ENCODE peak calls at places on chromosomes 5 and 9, in six cellular contexts. L is cardiac muscle cell, J is pancreas, X is natural killer cell, W is stomach, M is SK-N-SH. O is an unnamed sample.

GRCh38 chr5:179572386-179572785 is 22.0 kb downstream of the RUFY1 start:
- DNase-seq in L (no peak), J (peak; percentile 7), X (no peak), W (no peak), M (no peak), O (no peak)

GRCh38 chr5:113678924-113679575 is 165.6 kb downstream of the YTHDC2 start:
- DNase-seq in L (peak; percentile 66), J (no peak), X (no peak), W (no peak), M (peak; percentile 39), O (peak; percentile 20)

GRCh38 chr5:151758430-151759241 is at the start of gene ATOX1:
- DNase-seq in L (peak; percentile 93), J (peak; percentile 97), X (peak; percentile 92), W (peak; percentile 94), M (peak; percentile 100), O (peak; percentile 97)

GRCh38 chr5:168315991-168316578 is 24.6 kb downstream of the WWC1 start:
- DNase-seq in L (no peak), J (peak; percentile 65), X (no peak), W (peak; percentile 87), M (no peak), O (no peak)

GRCh38 chr5:14281746-14282181 is 138.6 kb downstream of the TRIO start:
- DNase-seq in L (no peak), J (no peak), X (no peak), W (no peak), M (no peak), O (no peak)

GRCh38 chr9:127705577-127706215 is 1.1 kb upstream of the CFAP157 start:
- DNase-seq in L (no peak), J (no peak), X (no peak), W (no peak), M (peak; percentile 62), O (no peak)

GRCh38 chr5:147290261-147290660 is 55.4 kb downstream of the STK32A start:
- DNase-seq in L (no peak), J (no peak), X (no peak), W (no peak), M (no peak), O (no peak)

GRCh38 chr5:85278193-85278592 is 893.5 kb upstream of the EDIL3 start:
- DNase-seq in L (no peak), J (no peak), X (no peak), W (no peak), M (no peak), O (no peak)

GRCh38 chr9:106287108-106287631 is 575.8 kb upstream of the ZNF462 start:
- DNase-seq in L (peak; percentile 18), J (no peak), X (no peak), W (peak; percentile 32), M (peak; percentile 41), O (no peak)

GRCh38 chr5:84564311-84564710 is 179.6 kb upstream of the EDIL3 start:
- DNase-seq in L (peak; percentile 1), J (no peak), X (no peak), W (no peak), M (no peak), O (no peak)

GRCh38 chr9:77819672-77820071 is 171.6 kb upstream of the GNA14 start:
- DNase-seq in L (peak; percentile 61), J (no peak), X (no peak), W (no peak), M (no peak), O (no peak)
- TF ChIP-seq CTCF in L (peak; percentile 3), J (no peak), X (no peak), W (no peak), M (no peak), O (no peak)

GRCh38 chr9:93815677-93816076 is 139.5 kb downstream of the BARX1 start:
- DNase-seq in L (no peak), J (no peak), X (no peak), W (no peak), M (peak; percentile 2), O (no peak)

GRCh38 chr9:93813221-93813620 is 141.9 kb downstream of the BARX1 start:
- DNase-seq in L (no peak), J (no peak), X (no peak), W (no peak), M (peak; percentile 8), O (no peak)

GRCh38 chr9:93813687-93814560 is 141.2 kb downstream of the BARX1 start:
- DNase-seq in L (no peak), J (peak; percentile 32), X (peak; percentile 8), W (no peak), M (peak; percentile 3), O (no peak)

GRCh38 chr9:93815135-93815534 is 140.0 kb downstream of the BARX1 start:
- DNase-seq in L (no peak), J (no peak), X (no peak), W (no peak), M (peak; percentile 2), O (no peak)

DNA sequence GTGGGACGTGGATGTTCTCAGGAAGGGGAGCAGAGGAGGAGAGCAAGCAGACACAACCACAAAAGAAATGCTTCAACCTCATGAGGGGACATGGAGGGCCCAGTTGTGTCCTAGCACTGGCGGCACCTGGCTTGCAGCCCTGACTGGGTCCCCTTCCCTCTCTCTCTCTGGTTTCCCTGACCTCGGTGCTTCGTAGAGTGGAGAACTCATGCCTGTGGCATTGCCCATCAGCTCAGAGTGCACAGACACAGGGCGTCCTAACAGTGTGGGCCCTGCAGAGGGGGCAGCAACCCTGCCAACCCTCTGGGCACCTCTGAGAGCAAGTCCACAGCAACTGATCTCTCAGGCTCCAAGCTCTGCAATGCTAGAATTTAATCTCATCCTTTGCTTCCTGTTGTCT is 140.6 kb downstream of the BARX1 start:
- DNase-seq in L (no peak), J (peak; percentile 45), X (no peak), W (no peak), M (peak; percentile 38), O (no peak)
- TF ChIP-seq CTCF in L (no peak), J (no peak), X (no peak), W (no peak), M (no peak), O (no peak)

GRCh38 chr9:2991292-2991691 is 147.4 kb upstream of the PUM3 start:
- DNase-seq in L (no peak), J (no peak), X (no peak), W (no peak), M (no peak), O (no peak)
- TF ChIP-seq CTCF in L (no peak), J (no peak), X (no peak), W (no peak), M (no peak), O (peak; percentile 8)

DNA sequence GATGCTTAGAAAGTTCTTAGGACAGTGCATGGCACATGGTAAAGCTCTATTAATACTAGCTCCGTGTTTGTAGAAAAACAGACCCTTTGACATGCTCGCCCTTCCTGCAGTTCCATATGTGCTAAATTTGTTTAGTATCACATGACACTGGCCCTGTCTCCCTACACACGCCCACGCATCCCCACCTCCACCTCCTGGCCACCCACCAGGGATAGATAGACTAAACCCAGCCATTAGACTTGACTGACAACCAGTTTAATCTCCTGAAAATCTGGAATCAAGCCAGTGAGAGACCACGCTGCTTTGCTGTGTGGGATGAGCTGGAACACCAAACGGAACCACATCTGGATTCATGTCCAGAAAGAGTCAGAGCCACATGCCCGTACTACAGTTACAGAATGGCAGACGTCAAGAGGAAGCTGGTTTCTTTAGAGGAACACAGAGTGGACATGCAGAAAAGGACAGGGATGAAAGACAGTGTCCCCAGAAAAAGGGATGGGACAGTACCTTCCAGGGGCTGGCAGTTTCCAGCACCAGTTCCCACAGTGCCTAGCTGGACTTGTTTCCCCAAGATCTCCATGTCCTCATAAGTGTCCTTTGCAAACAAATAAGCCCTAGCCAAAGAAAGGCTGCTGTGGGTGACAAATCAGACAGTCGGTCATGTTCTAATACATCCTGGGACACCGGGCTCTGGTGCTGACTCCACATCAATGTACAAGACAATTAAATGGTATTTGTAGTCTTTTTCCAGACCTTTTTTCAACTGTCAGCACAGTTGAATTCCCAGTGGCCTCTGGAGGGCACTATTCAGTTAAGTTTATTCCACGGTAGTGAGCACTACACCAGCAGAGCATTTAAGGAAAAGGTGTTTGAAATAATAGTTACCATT is 186.2 kb downstream of the PDZD2 start:
- DNase-seq in L (peak; percentile 79), J (no peak), X (no peak), W (peak; percentile 50), M (peak; percentile 56), O (no peak)
- TF ChIP-seq CTCF in L (peak; percentile 67), J (peak; percentile 45), X (peak; percentile 41), W (peak; percentile 57), M (peak; percentile 75), O (peak; percentile 92)

GRCh38 chr5:132065951-132066701 is 5.7 kb downstream of the IL3 start:
- DNase-seq in L (no peak), J (peak; percentile 60), X (no peak), W (no peak), M (no peak), O (no peak)

GRCh38 chr5:132064140-132064539 is 3.7 kb downstream of the IL3 start:
- DNase-seq in L (no peak), J (peak; percentile 41), X (no peak), W (no peak), M (no peak), O (no peak)

GRCh38 chr5:132066871-132067270 is 6.4 kb downstream of the IL3 start:
- DNase-seq in L (no peak), J (peak; percentile 27), X (no peak), W (no peak), M (no peak), O (no peak)

GRCh38 chr5:132064738-132065331 is 4.4 kb downstream of the IL3 start:
- DNase-seq in L (peak; percentile 79), J (peak; percentile 85), X (peak; percentile 76), W (peak; percentile 74), M (peak; percentile 87), O (peak; percentile 81)

DNA sequence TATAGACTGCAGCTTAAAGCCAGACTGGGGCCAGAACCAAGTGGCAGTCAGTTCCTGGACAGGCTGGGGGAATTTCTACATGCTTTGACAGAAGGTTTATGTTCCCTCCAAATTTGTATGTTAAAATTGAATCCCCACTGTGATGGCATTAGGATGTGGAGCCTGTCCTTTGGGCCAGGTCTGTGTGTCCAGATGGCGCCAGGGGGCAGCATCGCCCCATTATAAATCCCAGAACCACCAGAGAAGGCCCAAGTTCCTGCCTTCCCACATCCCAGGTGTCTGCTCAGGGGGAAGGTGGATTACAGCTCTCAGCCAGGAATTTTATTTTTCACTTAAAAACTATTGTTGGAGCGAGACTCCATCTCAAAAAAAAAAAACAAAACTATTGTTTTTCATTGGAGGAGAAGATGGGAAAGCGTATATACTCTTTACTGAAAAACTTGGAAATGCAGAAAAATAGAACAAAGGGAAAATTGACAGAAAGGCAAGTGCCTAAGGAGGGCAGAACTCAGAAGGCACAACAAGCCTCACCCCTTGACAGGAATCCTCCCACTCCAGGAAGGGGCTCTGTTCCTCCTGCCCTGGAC is 5.0 kb downstream of the IL3 start:
- DNase-seq in L (peak; percentile 79), J (peak; percentile 62), X (peak; percentile 57), W (peak; percentile 50), M (peak; percentile 86), O (peak; percentile 51)
- TF ChIP-seq CTCF in L (peak; percentile 64), J (no peak), X (no peak), W (peak; percentile 7), M (peak; percentile 83), O (peak; percentile 53)

GRCh38 chr5:7078901-7079300 is 317.0 kb upstream of the ADCY2 start:
- DNase-seq in L (no peak), J (no peak), X (no peak), W (no peak), M (peak; percentile 10), O (no peak)
- TF ChIP-seq CTCF in L (no peak), J (no peak), X (no peak), W (no peak), M (peak; percentile 44), O (no peak)

GRCh38 chr9:134641173-134641985 is at the start of gene COL5A1:
- DNase-seq in L (peak; percentile 97), J (peak; percentile 89), X (no peak), W (peak; percentile 83), M (peak; percentile 94), O (peak; percentile 94)
- TF ChIP-seq CTCF in L (no peak), J (peak; percentile 5), X (no peak), W (no peak), M (peak; percentile 36), O (no peak)